ENCODE peak calls at places on chromosomes 5 and 9, in nine cellular contexts. S is PC-3, H is brain microvascular endothelial cell, O is H1, Y is IMR-90, N is nephron progenitor cell, Q is PC-9, V is HFFc6, D is astrocyte. A is an unnamed sample.

GRCh38 chr5:933251-933861 is 40.7 kb downstream of the TRIP13 start:
- DNase-seq in S (no peak), H (no peak), O (no peak), Y (no peak), N (no peak), Q (no peak), V (no peak), D (no peak), A (no peak)

GRCh38 chr9:109117856-109118801 is 1.6 kb downstream of the TMEM245 start:
- DNase-seq in S (peak), H (peak), O (no peak), Y (peak), N (no peak), Q (no peak), V (peak), D (peak), A (peak)

GRCh38 chr9:94161673-94162072 is 77.4 kb downstream of the PTPDC1 start:
- DNase-seq in S (no peak), H (no peak), O (no peak), Y (no peak), N (no peak), Q (no peak), V (no peak), D (no peak), A (no peak)

GRCh38 chr9:131773911-131774379 is 34.1 kb upstream of the RAPGEF1 start:
- DNase-seq in S (peak), H (peak), O (no peak), Y (peak), N (peak), Q (peak), V (peak), D (peak), A (no peak)

GRCh38 chr5:73115399-73116051 is 4.8 kb upstream of the TMEM171 start:
- DNase-seq in S (peak), H (peak), O (no peak), Y (peak), N (no peak), Q (no peak), V (peak), D (peak), A (no peak)

GRCh38 chr9:86687788-86688187 is 259.5 kb downstream of the GAS1 start:
- DNase-seq in S (no peak), H (no peak), O (no peak), Y (no peak), N (no peak), Q (no peak), V (no peak), D (no peak), A (no peak)

GRCh38 chr9:6443661-6444060 is 30.7 kb downstream of the UHRF2 start:
- DNase-seq in S (no peak), H (no peak), O (no peak), Y (no peak), N (no peak), Q (no peak), V (no peak), D (no peak), A (no peak)

GRCh38 chr9:78963911-78964310 is 607.9 kb upstream of the TLE4 start:
- DNase-seq in S (no peak), H (no peak), O (no peak), Y (no peak), N (no peak), Q (no peak), V (no peak), D (no peak), A (no peak)

GRCh38 chr9:112115955-112116354 is 59.1 kb downstream of the SUSD1 start:
- DNase-seq in S (no peak), H (no peak), O (no peak), Y (no peak), N (no peak), Q (no peak), V (no peak), D (no peak), A (no peak)

GRCh38 chr5:101915559-101915958 is 380.5 kb downstream of the SLCO4C1 start:
- DNase-seq in S (peak), H (peak), O (no peak), Y (no peak), N (no peak), Q (peak), V (no peak), D (peak), A (no peak)

GRCh38 chr5:103293099-103293498 is 34.5 kb downstream of the MACIR start:
- DNase-seq in S (no peak), H (no peak), O (no peak), Y (no peak), N (no peak), Q (no peak), V (no peak), D (no peak), A (no peak)

GRCh38 chr5:137492321-137492720 is 6.8 kb downstream of the SPOCK1 start:
- DNase-seq in S (peak), H (peak), O (no peak), Y (peak), N (no peak), Q (no peak), V (peak), D (peak), A (no peak)

GRCh38 chr9:117919594-117919993 is 215.4 kb downstream of the TLR4 start:
- DNase-seq in S (no peak), H (no peak), O (no peak), Y (no peak), N (no peak), Q (no peak), V (no peak), D (no peak), A (no peak)

GRCh38 chr5:76615759-76616158 is 7.4 kb downstream of the F2RL2 start:
- DNase-seq in S (no peak), H (no peak), O (no peak), Y (peak), N (no peak), Q (no peak), V (peak), D (no peak), A (no peak)

GRCh38 chr9:18379073-18379811 is 94.7 kb upstream of the ADAMTSL1 start:
- DNase-seq in S (peak), H (peak), O (peak), Y (peak), N (no peak), Q (peak), V (peak), D (peak), A (no peak)

GRCh38 chr9:12554636-12555035 is 138.5 kb upstream of the TYRP1 start:
- DNase-seq in S (peak), H (no peak), O (no peak), Y (peak), N (peak), Q (no peak), V (no peak), D (no peak), A (peak)

GRCh38 chr9:18473551-18474279 is at the start of gene ADAMTSL1:
- DNase-seq in S (no peak), H (peak), O (peak), Y (peak), N (peak), Q (no peak), V (peak), D (peak), A (peak)

GRCh38 chr5:115428676-115429075 is 115.9 kb downstream of the FEM1C start:
- DNase-seq in S (no peak), H (no peak), O (no peak), Y (no peak), N (no peak), Q (no peak), V (no peak), D (no peak), A (no peak)

GRCh38 chr9:3478549-3478953 is 47.2 kb downstream of the RFX3 start:
- DNase-seq in S (peak), H (no peak), O (no peak), Y (no peak), N (no peak), Q (peak), V (peak), D (peak), A (peak)

GRCh38 chr9:91144782-91145181 is 216.9 kb downstream of the AUH start:
- DNase-seq in S (no peak), H (no peak), O (no peak), Y (peak), N (no peak), Q (no peak), V (peak), D (peak), A (no peak)

GRCh38 chr5:143402464-143403356 is 776 bp downstream of the NR3C1 start:
- DNase-seq in S (peak), H (peak), O (no peak), Y (peak), N (peak), Q (peak), V (peak), D (no peak), A (peak)

GRCh38 chr5:377326-377981 is 55.9 kb downstream of the AHRR start:
- DNase-seq in S (no peak), H (no peak), O (no peak), Y (no peak), N (no peak), Q (peak), V (no peak), D (no peak), A (no peak)

GRCh38 chr5:162882629-162883028 is 554.8 kb upstream of the CCNG1 start:
- DNase-seq in S (no peak), H (no peak), O (no peak), Y (no peak), N (no peak), Q (no peak), V (no peak), D (no peak), A (no peak)

GRCh38 chr5:91670565-91670964 is 287.4 kb upstream of the ARRDC3 start:
- DNase-seq in S (no peak), H (no peak), O (peak), Y (no peak), N (peak), Q (no peak), V (no peak), D (no peak), A (no peak)

GRCh38 chr5:71482132-71482531 is 26.7 kb downstream of the BDP1 start:
- DNase-seq in S (peak), H (peak), O (no peak), Y (peak), N (no peak), Q (peak), V (peak), D (peak), A (no peak)

GRCh38 chr5:40385544-40385943 is 294.2 kb upstream of the PTGER4 start:
- DNase-seq in S (peak), H (no peak), O (peak), Y (peak), N (no peak), Q (peak), V (no peak), D (peak), A (no peak)

GRCh38 chr5:147920420-147921030 is 14.2 kb upstream of the C5orf46 start:
- DNase-seq in S (no peak), H (no peak), O (no peak), Y (no peak), N (no peak), Q (no peak), V (no peak), D (no peak), A (no peak)

GRCh38 chr9:33436445-33436844 is 10.9 kb downstream of the AQP3 start:
- DNase-seq in S (no peak), H (no peak), O (no peak), Y (no peak), N (no peak), Q (no peak), V (no peak), D (no peak), A (peak)

GRCh38 chr9:107711528-107711927 is 222.0 kb upstream of the KLF4 start:
- DNase-seq in S (peak), H (peak), O (no peak), Y (peak), N (no peak), Q (peak), V (peak), D (peak), A (peak)

GRCh38 chr5:71939452-71939932 is 167.8 kb upstream of the MAP1B start:
- DNase-seq in S (no peak), H (no peak), O (no peak), Y (no peak), N (no peak), Q (no peak), V (no peak), D (no peak), A (peak)

GRCh38 chr5:150078802-150079654 is 7.3 kb downstream of the CSF1R start:
- DNase-seq in S (no peak), H (no peak), O (no peak), Y (no peak), N (no peak), Q (no peak), V (no peak), D (no peak), A (no peak)

GRCh38 chr9:107559499-107560086 is 70.0 kb upstream of the KLF4 start:
- DNase-seq in S (no peak), H (no peak), O (no peak), Y (no peak), N (no peak), Q (no peak), V (no peak), D (no peak), A (no peak)

GRCh38 chr9:109709881-109710280 is 70.1 kb upstream of the PALM2AKAP2 start:
- DNase-seq in S (no peak), H (no peak), O (no peak), Y (no peak), N (no peak), Q (no peak), V (no peak), D (no peak), A (no peak)

GRCh38 chr5:55600536-55601208 is 65.9 kb upstream of the PLPP1 start:
- DNase-seq in S (peak), H (peak), O (no peak), Y (peak), N (no peak), Q (peak), V (peak), D (peak), A (peak)

GRCh38 chr9:107175826-107176500 is 107.1 kb upstream of the RAD23B start:
- DNase-seq in S (no peak), H (no peak), O (no peak), Y (no peak), N (no peak), Q (no peak), V (no peak), D (no peak), A (peak)

DNA sequence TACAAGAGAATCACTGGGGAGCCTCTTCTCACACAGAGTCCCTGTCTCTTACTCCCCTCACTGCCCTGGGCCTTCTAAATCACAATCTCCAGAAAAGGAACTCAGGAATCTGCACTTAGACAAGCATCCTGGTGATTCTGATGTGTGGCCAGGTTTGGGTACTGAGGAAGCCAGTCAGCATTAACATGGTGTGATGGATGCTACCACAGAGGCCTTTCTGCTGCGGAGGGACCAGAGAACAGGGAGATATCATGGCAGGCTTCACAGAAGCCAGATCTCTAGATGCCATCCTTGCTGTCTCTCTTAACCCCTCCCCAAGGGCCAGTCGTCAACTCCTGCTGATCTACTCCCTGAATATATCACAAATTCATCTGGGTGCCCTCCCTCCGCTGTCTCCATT is 1.6 kb downstream of the ANKS6 start:
- DNase-seq in S (no peak), H (no peak), O (no peak), Y (no peak), N (no peak), Q (no peak), V (no peak), D (no peak), A (no peak)
- TF ChIP-seq CTCF in S (no peak), H (no peak), O (no peak), Y (no peak), N (no peak), Q (no peak), V (no peak), D (no peak), A (no peak)

GRCh38 chr5:124289641-124290201 is 456.7 kb downstream of the ZNF608 start:
- DNase-seq in S (no peak), H (no peak), O (peak), Y (no peak), N (peak), Q (no peak), V (no peak), D (no peak), A (no peak)
- TF ChIP-seq CTCF in S (no peak), H (peak), O (peak), Y (no peak), N (peak), Q (no peak), V (no peak), D (no peak), A (peak)

GRCh38 chr5:114062940-114063867 is 298.7 kb upstream of the KCNN2 start:
- DNase-seq in S (peak), H (no peak), O (no peak), Y (peak), N (no peak), Q (no peak), V (peak), D (no peak), A (no peak)
- TF ChIP-seq CTCF in S (peak), H (peak), O (no peak), Y (peak), N (no peak), Q (no peak), V (peak), D (no peak), A (no peak)

GRCh38 chr5:94254214-94254613 is 364.2 kb downstream of the KIAA0825 start:
- DNase-seq in S (no peak), H (no peak), O (no peak), Y (no peak), N (no peak), Q (no peak), V (no peak), D (no peak), A (no peak)
- TF ChIP-seq CTCF in S (peak), H (no peak), O (no peak), Y (no peak), N (no peak), Q (no peak), V (peak), D (no peak), A (no peak)

DNA sequence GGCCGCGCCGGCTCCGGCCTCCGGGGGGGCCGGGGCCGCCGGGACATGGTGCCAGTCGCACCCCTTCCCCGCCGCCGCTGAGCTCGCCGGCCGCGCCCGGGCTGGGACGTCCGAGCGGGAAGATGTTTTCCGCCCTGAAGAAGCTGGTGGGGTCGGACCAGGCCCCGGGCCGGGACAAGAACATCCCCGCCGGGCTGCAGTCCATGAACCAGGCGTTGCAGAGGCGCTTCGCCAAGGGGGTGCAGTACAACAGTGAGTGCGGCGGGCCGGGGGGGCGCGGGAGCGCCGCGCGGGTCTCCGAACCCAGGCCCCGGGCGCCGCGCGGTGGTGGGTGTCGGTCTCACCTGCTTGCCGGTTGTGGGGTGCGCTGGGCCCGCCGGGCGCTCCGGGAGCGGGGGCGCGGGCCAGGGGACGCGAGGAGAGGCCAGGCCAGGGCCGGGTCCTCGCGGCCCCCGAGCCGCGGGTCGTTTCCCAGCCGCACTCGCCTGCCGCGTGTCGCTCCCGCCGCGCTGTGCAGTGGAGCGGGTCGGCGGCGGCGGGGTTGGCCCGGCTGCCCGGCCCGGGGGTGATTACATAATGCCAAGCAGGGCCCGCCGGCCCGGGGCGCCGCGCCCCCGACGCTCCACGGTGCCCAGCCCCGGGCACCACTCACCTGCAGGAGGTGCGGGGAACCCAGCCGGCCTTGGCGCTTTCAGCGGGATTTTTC is 480 bp downstream of the RABL6 start:
- DNase-seq in S (no peak), H (no peak), O (no peak), Y (no peak), N (peak), Q (peak), V (no peak), D (no peak), A (peak)
- TF ChIP-seq CTCF in S (no peak), H (no peak), O (no peak), Y (no peak), N (no peak), Q (no peak), V (peak), D (no peak), A (no peak)

GRCh38 chr5:181054871-181055494 is 14.9 kb downstream of the BTNL9 start:
- DNase-seq in S (no peak), H (no peak), O (no peak), Y (no peak), N (no peak), Q (no peak), V (no peak), D (no peak), A (no peak)

GRCh38 chr5:181053760-181054122 is 13.7 kb downstream of the BTNL9 start:
- DNase-seq in S (peak), H (no peak), O (no peak), Y (no peak), N (peak), Q (no peak), V (no peak), D (no peak), A (no peak)

GRCh38 chr5:181052928-181053759 is 13.1 kb downstream of the BTNL9 start:
- DNase-seq in S (peak), H (no peak), O (no peak), Y (no peak), N (peak), Q (no peak), V (no peak), D (no peak), A (no peak)

GRCh38 chr5:181052526-181052927 is 12.5 kb downstream of the BTNL9 start:
- DNase-seq in S (peak), H (no peak), O (no peak), Y (no peak), N (peak), Q (no peak), V (no peak), D (no peak), A (no peak)

GRCh38 chr5:181054138-181054537 is 14.1 kb downstream of the BTNL9 start:
- DNase-seq in S (no peak), H (no peak), O (no peak), Y (no peak), N (no peak), Q (no peak), V (no peak), D (no peak), A (no peak)
- TF ChIP-seq CTCF in S (no peak), H (no peak), O (no peak), Y (no peak), N (no peak), Q (no peak), V (no peak), D (no peak), A (no peak)

GRCh38 chr5:74281191-74281590 is 359.3 kb downstream of the ENC1 start:
- DNase-seq in S (no peak), H (no peak), O (no peak), Y (no peak), N (no peak), Q (no peak), V (no peak), D (no peak), A (peak)
- TF ChIP-seq CTCF in S (no peak), H (no peak), O (no peak), Y (no peak), N (no peak), Q (no peak), V (no peak), D (no peak), A (no peak)

GRCh38 chr5:155008669-155009068 is 4.9 kb upstream of the KIF4B start:
- DNase-seq in S (peak), H (no peak), O (no peak), Y (no peak), N (no peak), Q (no peak), V (no peak), D (peak), A (no peak)

GRCh38 chr5:155001523-155001922 is 12.0 kb upstream of the KIF4B start:
- DNase-seq in S (no peak), H (no peak), O (no peak), Y (no peak), N (no peak), Q (no peak), V (no peak), D (no peak), A (no peak)

GRCh38 chr5:154999865-155000264 is 13.7 kb upstream of the KIF4B start:
- DNase-seq in S (no peak), H (no peak), O (no peak), Y (no peak), N (no peak), Q (no peak), V (no peak), D (no peak), A (no peak)

DNA sequence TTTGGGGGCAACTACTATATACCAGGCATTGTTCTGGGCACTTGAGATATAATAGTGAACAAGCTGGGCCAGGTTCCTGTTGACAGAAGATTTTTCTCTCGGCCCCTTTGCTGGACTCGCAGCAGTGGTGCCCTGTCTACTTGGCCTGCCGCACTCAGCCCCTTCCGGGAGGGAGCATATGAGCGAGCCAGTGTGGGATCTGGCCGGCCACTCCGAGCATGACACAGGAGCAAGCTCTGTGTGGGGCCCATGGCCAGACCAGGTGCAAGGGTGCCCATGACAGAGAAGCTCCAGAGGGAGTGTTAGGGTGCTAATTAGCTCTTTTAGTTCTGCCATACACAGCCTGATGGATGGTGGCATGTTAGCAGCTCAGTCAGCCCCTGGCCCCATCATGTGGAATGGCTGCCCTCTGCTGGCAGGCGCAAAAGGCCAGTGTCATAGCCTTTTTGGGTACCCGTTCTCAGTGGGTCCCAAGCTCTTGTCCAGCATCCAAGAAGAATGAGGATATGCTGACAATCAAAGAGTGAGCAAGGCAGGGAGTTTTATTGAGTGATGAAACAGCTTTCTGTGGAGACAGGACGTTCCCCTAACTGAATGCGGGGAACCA is 9.3 kb upstream of the KIF4B start:
- DNase-seq in S (peak), H (no peak), O (no peak), Y (no peak), N (peak), Q (peak), V (no peak), D (no peak), A (peak)
- TF ChIP-seq CTCF in S (peak), H (peak), O (peak), Y (peak), N (peak), Q (peak), V (peak), D (no peak), A (peak)

A was measured in BE2C.